ENCODE peak calls at places on chromosomes 7 and 10, in six cellular contexts. G, B, K, M, H and J are unnamed samples.

GRCh38 chr10:91412688-91413087 is 2.5 kb downstream of the HECTD2 start:
- DNase-seq in G (no peak), B (no peak), K (no peak), M (no peak), H (no peak), J (no peak)

GRCh38 chr7:121107923-121108498 is 119.5 kb downstream of the CPED1 start:
- DNase-seq in G (no peak), B (no peak), K (peak), M (peak), H (peak), J (no peak)

GRCh38 chr7:98324782-98325181 is 43.3 kb downstream of the BRI3 start:
- DNase-seq in G (no peak), B (no peak), K (no peak), M (no peak), H (no peak), J (no peak)

GRCh38 chr7:27031289-27032172 is 64.3 kb downstream of the HOXA1 start:
- DNase-seq in G (no peak), B (no peak), K (peak), M (peak), H (peak), J (no peak)

GRCh38 chr10:7484456-7485266 is 73.8 kb upstream of the SFMBT2 start:
- DNase-seq in G (no peak), B (no peak), K (peak), M (no peak), H (no peak), J (no peak)

GRCh38 chr10:102413806-102414561 is 4.6 kb downstream of the PSD start:
- DNase-seq in G (no peak), B (no peak), K (no peak), M (no peak), H (no peak), J (no peak)

GRCh38 chr7:43516581-43517342 is 66.1 kb upstream of the STK17A start:
- DNase-seq in G (no peak), B (no peak), K (peak), M (peak), H (no peak), J (no peak)

GRCh38 chr10:86306628-86307278 is 59.8 kb downstream of the GRID1 start:
- DNase-seq in G (no peak), B (no peak), K (peak), M (peak), H (no peak), J (no peak)

GRCh38 chr7:24718977-24719491 is 38.2 kb downstream of the GSDME start:
- DNase-seq in G (no peak), B (no peak), K (no peak), M (no peak), H (no peak), J (no peak)

GRCh38 chr7:81446212-81446611 is 323.6 kb downstream of the HGF start:
- DNase-seq in G (no peak), B (no peak), K (no peak), M (no peak), H (no peak), J (no peak)

GRCh38 chr10:72011468-72011867 is 47.3 kb downstream of the CHST3 start:
- DNase-seq in G (no peak), B (no peak), K (no peak), M (no peak), H (no peak), J (no peak)

GRCh38 chr7:131606346-131607290 is 50.2 kb upstream of the PODXL start:
- DNase-seq in G (no peak), B (no peak), K (peak), M (peak), H (no peak), J (no peak)

GRCh38 chr10:29517352-29517923 is 117.3 kb downstream of the SVIL start:
- DNase-seq in G (peak), B (no peak), K (peak), M (no peak), H (no peak), J (no peak)

GRCh38 chr7:100583132-100584045 is 2.5 kb downstream of the LRCH4 start:
- DNase-seq in G (no peak), B (no peak), K (peak), M (peak), H (no peak), J (peak)

GRCh38 chr10:34854147-34854601 is 39.1 kb upstream of the PARD3 start:
- DNase-seq in G (no peak), B (no peak), K (no peak), M (peak), H (peak), J (no peak)

GRCh38 chr7:96315109-96315480 is 6.8 kb downstream of the SLC25A13 start:
- DNase-seq in G (no peak), B (no peak), K (no peak), M (no peak), H (no peak), J (no peak)

GRCh38 chr7:98598846-98599615 is 18.1 kb upstream of the NPTX2 start:
- DNase-seq in G (no peak), B (no peak), K (no peak), M (no peak), H (no peak), J (no peak)

GRCh38 chr10:19500959-19501358 is 315.3 kb upstream of the PLXDC2 start:
- DNase-seq in G (no peak), B (no peak), K (no peak), M (no peak), H (no peak), J (no peak)

GRCh38 chr7:22445140-22445722 is 54.8 kb downstream of the STEAP1B start:
- DNase-seq in G (peak), B (no peak), K (no peak), M (peak), H (no peak), J (peak)

GRCh38 chr7:897771-898376 is 21.5 kb downstream of the GET4 start:
- DNase-seq in G (peak), B (no peak), K (no peak), M (no peak), H (no peak), J (no peak)

GRCh38 chr7:38374507-38374906 is 101.1 kb upstream of the TARP start:
- DNase-seq in G (peak), B (peak), K (peak), M (peak), H (no peak), J (no peak)

GRCh38 chr7:122339145-122339904 is 34.8 kb upstream of the FEZF1 start:
- DNase-seq in G (no peak), B (no peak), K (no peak), M (no peak), H (no peak), J (no peak)

GRCh38 chr10:101029520-101030309 is 1.2 kb downstream of the PDZD7 start:
- DNase-seq in G (no peak), B (no peak), K (no peak), M (no peak), H (no peak), J (no peak)

GRCh38 chr7:102042016-102042656 is 224.7 kb downstream of the CUX1 start:
- DNase-seq in G (no peak), B (no peak), K (no peak), M (peak), H (no peak), J (no peak)

GRCh38 chr7:43725251-43725650 is 4.1 kb downstream of the COA1 start:
- DNase-seq in G (no peak), B (no peak), K (no peak), M (no peak), H (no peak), J (no peak)

GRCh38 chr7:154598405-154598804 is 404.5 kb downstream of the PAXIP1 start:
- DNase-seq in G (no peak), B (no peak), K (no peak), M (no peak), H (no peak), J (no peak)

GRCh38 chr10:24944512-24945255 is 7.7 kb downstream of the PRTFDC1 start:
- DNase-seq in G (peak), B (no peak), K (peak), M (peak), H (no peak), J (peak)

GRCh38 chr10:132634241-132634946 is 96.8 kb downstream of the INPP5A start:
- DNase-seq in G (no peak), B (no peak), K (peak), M (no peak), H (no peak), J (no peak)

GRCh38 chr7:34544621-34545020 is 113.4 kb upstream of the NPSR1 start:
- DNase-seq in G (no peak), B (no peak), K (no peak), M (no peak), H (no peak), J (no peak)

GRCh38 chr10:78267598-78267997 is 233.9 kb downstream of the RPS24 start:
- DNase-seq in G (peak), B (no peak), K (no peak), M (no peak), H (no peak), J (no peak)

GRCh38 chr7:73442903-73443542 is 9.4 kb downstream of the FZD9 start:
- DNase-seq in G (no peak), B (no peak), K (no peak), M (no peak), H (no peak), J (no peak)

GRCh38 chr10:88070080-88070880 is 206.9 kb downstream of the PTEN start:
- DNase-seq in G (no peak), B (no peak), K (peak), M (peak), H (no peak), J (no peak)

GRCh38 chr7:39911167-39911566 is 38.9 kb upstream of the CDK13 start:
- DNase-seq in G (no peak), B (no peak), K (no peak), M (no peak), H (no peak), J (no peak)
- TF ChIP-seq CTCF in G (no peak), B (no peak), K (no peak), M (no peak), H (no peak), J (no peak)

DNA sequence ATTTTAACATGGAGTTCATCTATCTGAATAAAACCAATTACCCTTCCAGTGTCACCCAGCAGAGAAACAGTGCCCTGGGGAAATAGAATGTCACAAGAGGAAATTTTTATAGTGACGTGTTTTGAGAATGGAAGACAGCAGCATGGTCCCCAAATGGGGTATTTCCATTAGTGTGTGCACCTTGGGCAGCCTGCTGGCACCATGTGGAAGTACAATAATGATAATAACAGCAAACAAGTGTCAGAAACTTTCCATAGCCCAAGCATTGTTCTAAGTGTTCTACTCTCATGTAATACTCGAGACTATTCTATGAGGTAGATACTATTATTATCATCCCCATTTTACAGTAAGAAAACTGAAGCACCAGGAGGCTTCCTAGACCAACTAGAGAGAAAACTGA is 2.2 kb upstream of the PDE1C start:
- DNase-seq in G (no peak), B (no peak), K (no peak), M (no peak), H (no peak), J (no peak)
- TF ChIP-seq CTCF in G (no peak), B (no peak), K (no peak), M (no peak), H (peak), J (no peak)

GRCh38 chr10:124565565-124566221 is 104.1 kb downstream of the LHPP start:
- DNase-seq in G (no peak), B (no peak), K (peak), M (no peak), H (no peak), J (peak)
- TF ChIP-seq CTCF in G (peak), B (no peak), K (peak), M (peak), H (no peak), J (peak)

GRCh38 chr7:157358753-157359096 is 21.9 kb downstream of the DNAJB6 start:
- DNase-seq in G (no peak), B (no peak), K (no peak), M (no peak), H (no peak), J (peak)

GRCh38 chr7:157357129-157358040 is 20.6 kb downstream of the DNAJB6 start:
- DNase-seq in G (no peak), B (no peak), K (peak), M (no peak), H (no peak), J (peak)

GRCh38 chr7:157358041-157358752 is 21.4 kb downstream of the DNAJB6 start:
- DNase-seq in G (no peak), B (no peak), K (no peak), M (peak), H (no peak), J (peak)

GRCh38 chr7:157352506-157352905 is 15.7 kb downstream of the DNAJB6 start:
- DNase-seq in G (no peak), B (no peak), K (peak), M (no peak), H (no peak), J (no peak)

GRCh38 chr7:157355784-157356511 is 19.1 kb downstream of the DNAJB6 start:
- DNase-seq in G (no peak), B (no peak), K (no peak), M (peak), H (no peak), J (peak)
- TF ChIP-seq CTCF in G (no peak), B (no peak), K (no peak), M (no peak), H (no peak), J (no peak)